ENCODE peak calls at places on chromosome 19, in five cellular contexts. H, M, P, B and V are unnamed samples.

GRCh38 chr19:43611788-43612187 is at the start of gene SRRM5:
- DNase-seq in H (no peak), M (no peak), P (no peak), B (no peak), V (no peak)

GRCh38 chr19:6577410-6578125 is 13.4 kb downstream of the CD70 start:
- DNase-seq in H (no peak), M (no peak), P (no peak), B (no peak), V (no peak)

GRCh38 chr19:46211201-46211881 is 18.2 kb upstream of the IGFL1 start:
- DNase-seq in H (peak; percentile 53), M (no peak), P (no peak), B (peak; percentile 32), V (no peak)

GRCh38 chr19:8738377-8738776 is 16.9 kb downstream of the OR2Z1 start:
- DNase-seq in H (no peak), M (no peak), P (no peak), B (no peak), V (no peak)

GRCh38 chr19:4066176-4066606 is 508 bp downstream of the ZBTB7A start:
- DNase-seq in H (no peak), M (peak; percentile 83), P (no peak), B (no peak), V (no peak)

GRCh38 chr19:41350735-41351338 is 2.9 kb downstream of the TGFB1 start:
- DNase-seq in H (no peak), M (no peak), P (no peak), B (peak; percentile 17), V (no peak)

GRCh38 chr19:17684256-17684655 is 3.9 kb downstream of the UNC13A start:
- DNase-seq in H (no peak), M (no peak), P (no peak), B (no peak), V (no peak)

GRCh38 chr19:41324231-41324702 is 14.3 kb downstream of the CCDC97 start:
- DNase-seq in H (no peak), M (no peak), P (no peak), B (no peak), V (no peak)

GRCh38 chr19:46967578-46968018 is 52.0 kb upstream of the NPAS1 start:
- DNase-seq in H (no peak), M (peak; percentile 60), P (no peak), B (no peak), V (no peak)

GRCh38 chr19:5470264-5470671 is 15.1 kb downstream of the ZNRF4 start:
- DNase-seq in H (no peak), M (no peak), P (no peak), B (no peak), V (no peak)

GRCh38 chr19:6271251-6271650 is 8.5 kb downstream of the MLLT1 start:
- DNase-seq in H (no peak), M (no peak), P (no peak), B (peak; percentile 34), V (no peak)

GRCh38 chr19:10603084-10603872 is 16.2 kb upstream of the AP1M2 start:
- DNase-seq in H (no peak), M (peak; percentile 95), P (peak; percentile 63), B (no peak), V (no peak)

GRCh38 chr19:47305309-47305751 is 4.3 kb upstream of the C5AR1 start:
- DNase-seq in H (peak; percentile 65), M (peak; percentile 30), P (peak; percentile 47), B (peak; percentile 79), V (no peak)

GRCh38 chr19:16593181-16593580 is 21.0 kb upstream of the SLC35E1 start:
- DNase-seq in H (no peak), M (no peak), P (no peak), B (no peak), V (no peak)

GRCh38 chr19:16591803-16592556 is 19.8 kb upstream of the SLC35E1 start:
- DNase-seq in H (no peak), M (no peak), P (no peak), B (peak; percentile 20), V (no peak)

GRCh38 chr19:16589917-16590316 is 17.7 kb upstream of the SLC35E1 start:
- DNase-seq in H (peak; percentile 43), M (no peak), P (no peak), B (no peak), V (no peak)

GRCh38 chr19:16588824-16589577 is 16.8 kb upstream of the SLC35E1 start:
- DNase-seq in H (no peak), M (no peak), P (no peak), B (no peak), V (no peak)

GRCh38 chr19:16590876-16591802 is 18.9 kb upstream of the SLC35E1 start:
- DNase-seq in H (no peak), M (no peak), P (no peak), B (no peak), V (no peak)
- H3K4me1 ChIP-seq in H (peaks cover 61% of the 10 kb centered on the region), M (peaks cover 79% of the 10 kb centered on the region), P (peaks cover 60% of the 10 kb centered on the region), B (peaks cover 2% of the 10 kb centered on the region), V (peaks cover 21% of the 10 kb centered on the region)

GRCh38 chr19:52945652-52946321 is 16.9 kb downstream of the ZNF816 start:
- DNase-seq in H (no peak), M (no peak), P (no peak), B (no peak), V (no peak)
- H3K9me3 ChIP-seq in H (peaks cover 9% of the 10 kb centered on the region), M (peaks cover 28% of the 10 kb centered on the region), P (peaks cover 45% of the 10 kb centered on the region), B (no peaks in the 10 kb centered on the region), V (no peaks in the 10 kb centered on the region)

GRCh38 chr19:35294328-35294727 is 2.4 kb downstream of the MAG start:
- DNase-seq in H (no peak), M (no peak), P (no peak), B (no peak), V (no peak)
- H3K27ac ChIP-seq in H (no peak overlapping the region), M (no peak overlapping the region), P (no peak overlapping the region), B (no peak overlapping the region), V (no peak overlapping the region)

DNA sequence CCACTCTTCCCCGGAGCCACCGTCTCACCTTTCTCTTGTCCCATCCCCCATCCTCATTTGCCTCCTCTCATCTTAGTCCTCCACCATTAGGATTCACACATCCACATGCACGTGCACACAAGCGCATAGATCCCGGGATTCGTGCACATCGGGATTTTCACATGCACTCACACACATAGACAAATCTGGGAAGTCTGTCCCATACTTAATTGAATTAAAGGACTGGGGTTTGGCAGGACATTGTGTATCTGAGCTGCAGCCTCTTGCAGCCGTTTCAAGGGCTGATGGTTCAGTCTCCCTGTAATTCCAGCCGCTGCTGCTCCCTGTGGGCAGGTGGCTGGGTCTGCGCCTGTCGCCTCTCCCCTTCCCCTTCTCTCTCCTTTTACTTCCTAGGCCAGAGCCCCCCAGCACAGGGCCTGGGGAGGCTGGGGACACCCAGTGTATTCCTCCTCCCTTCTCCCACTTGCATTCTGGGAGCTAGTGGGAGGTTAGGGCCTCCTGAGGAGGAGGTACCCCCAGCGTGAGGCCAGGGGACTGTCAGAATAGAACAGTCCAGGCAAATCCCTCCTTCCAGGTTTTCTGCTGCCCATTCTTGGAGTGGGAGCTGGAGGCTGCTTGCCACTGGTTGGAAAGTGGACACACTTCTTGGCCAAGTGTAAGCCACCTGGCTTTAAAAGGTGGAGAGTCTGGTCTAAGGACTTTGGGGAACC is 43.6 kb downstream of the LYL1 start:
- DNase-seq in H (no peak), M (no peak), P (no peak), B (no peak), V (no peak)
- H3K4me1 ChIP-seq in H (peaks cover 39% of the 10 kb centered on the region), M (peaks cover 8% of the 10 kb centered on the region), P (no peaks in the 10 kb centered on the region), B (peaks cover 59% of the 10 kb centered on the region), V (peaks cover 6% of the 10 kb centered on the region)

DNA sequence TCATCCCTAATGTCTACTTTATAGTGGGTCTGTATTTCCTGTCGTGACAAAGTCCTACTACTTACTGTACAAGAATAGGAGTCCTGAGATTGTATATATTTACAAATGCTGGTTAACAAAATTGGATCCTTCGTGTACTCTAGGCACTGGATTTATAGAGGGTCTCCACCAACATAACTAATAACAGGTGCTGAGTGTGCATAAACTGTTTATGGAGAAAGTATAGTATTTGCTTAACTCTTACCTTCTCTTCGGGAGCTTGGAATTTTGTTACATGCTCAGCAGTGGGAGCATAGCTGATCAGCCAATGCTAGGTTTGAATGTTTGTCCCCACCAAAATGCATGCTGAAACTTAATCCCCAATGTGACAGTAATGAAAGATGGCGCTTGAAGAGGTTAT is 12.1 kb downstream of the ZNF442 start:
- DNase-seq in H (no peak), M (no peak), P (no peak), B (no peak), V (no peak)
- H3K9me3 ChIP-seq in H (peaks cover 20% of the 10 kb centered on the region), M (peaks cover 44% of the 10 kb centered on the region), P (peaks cover 22% of the 10 kb centered on the region), B (peaks cover 2% of the 10 kb centered on the region), V (peaks cover 2% of the 10 kb centered on the region)